ENCODE peak calls at places on chromosome 18, in four cellular contexts. L is Calu3, C is cardiac fibroblast, R is NCI-H2171 treated with DMSO at 0.1 percent for 48 hours. T is an unnamed sample.

GRCh38 chr18:49531678-49532153 is 30.1 kb upstream of the LIPG start:
- DNase-seq in L (peak; percentile 31), C (no peak), R (no peak), T (no peak)

GRCh38 chr18:69558088-69558487 is 157.4 kb downstream of the DOK6 start:
- DNase-seq in L (no peak), C (no peak), R (no peak), T (no peak)

GRCh38 chr18:56431551-56431950 is 206.8 kb downstream of the TXNL1 start:
- DNase-seq in L (peak; percentile 84), C (peak; percentile 9), R (no peak), T (no peak)

GRCh38 chr18:43866696-43867095 is 589.4 kb upstream of the SYT4 start:
- DNase-seq in L (no peak), C (no peak), R (no peak), T (no peak)

GRCh38 chr18:45365835-45366234 is 249.4 kb upstream of the SLC14A2 start:
- DNase-seq in L (no peak), C (no peak), R (no peak), T (no peak)

GRCh38 chr18:78965917-78966878 is 13.4 kb upstream of the SALL3 start:
- DNase-seq in L (no peak), C (no peak), R (no peak), T (no peak)

GRCh38 chr18:22165603-22166069 is 3.8 kb upstream of the GATA6 start:
- DNase-seq in L (peak; percentile 25), C (no peak), R (no peak), T (no peak)

GRCh38 chr18:39675358-39675757 is 2109.8 kb upstream of the CELF4 start:
- DNase-seq in L (no peak), C (peak; percentile 28), R (no peak), T (no peak)

GRCh38 chr18:74806073-74806472 is 208.4 kb downstream of the ZNF407 start:
- DNase-seq in L (peak; percentile 48), C (no peak), R (no peak), T (no peak)

GRCh38 chr18:13235326-13235937 is 16.9 kb downstream of the LDLRAD4 start:
- DNase-seq in L (no peak), C (no peak), R (peak; percentile 45), T (no peak)

GRCh38 chr18:31040982-31041345 is 1.6 kb downstream of the DSC3 start:
- DNase-seq in L (peak; percentile 27), C (peak; percentile 25), R (no peak), T (peak; percentile 37)

GRCh38 chr18:44771957-44772917 is 91.5 kb downstream of the SETBP1 start:
- DNase-seq in L (no peak), C (no peak), R (no peak), T (no peak)

GRCh38 chr18:13288509-13289138 is 70.1 kb downstream of the LDLRAD4 start:
- DNase-seq in L (no peak), C (no peak), R (no peak), T (no peak)

GRCh38 chr18:45874501-45875184 is 49.2 kb downstream of the SIGLEC15 start:
- DNase-seq in L (no peak), C (peak; percentile 43), R (peak; percentile 44), T (no peak)

GRCh38 chr18:784470-785172 is 27.4 kb downstream of the YES1 start:
- DNase-seq in L (no peak), C (no peak), R (no peak), T (no peak)